ENCODE peak calls at places on chromosomes 2 and 18, in seven cellular contexts. B, V, E, H, D, C and I are unnamed samples.

GRCh38 chr18:63447066-63447465 is 24.8 kb upstream of the VPS4B start:
- DNase-seq in B (no peak), V (no peak), E (no peak), H (no peak), D (no peak), C (no peak), I (no peak)

GRCh38 chr2:41647468-41648042 is 400.3 kb upstream of the PKDCC start:
- DNase-seq in B (no peak), V (no peak), E (no peak), H (no peak), D (peak; percentile 1), C (no peak), I (no peak)

GRCh38 chr2:58739033-58739432 is 497.9 kb upstream of the FANCL start:
- DNase-seq in B (no peak), V (no peak), E (no peak), H (no peak), D (no peak), C (no peak), I (no peak)

GRCh38 chr2:117411983-117412382 is 402.5 kb upstream of the DDX18 start:
- DNase-seq in B (no peak), V (no peak), E (no peak), H (no peak), D (no peak), C (no peak), I (no peak)

GRCh38 chr2:235573331-235574221 is 79.7 kb downstream of the AGAP1 start:
- DNase-seq in B (no peak), V (no peak), E (no peak), H (no peak), D (no peak), C (no peak), I (no peak)

GRCh38 chr2:62140785-62141740 is 54.9 kb upstream of the B3GNT2 start:
- DNase-seq in B (peak; percentile 6), V (no peak), E (no peak), H (no peak), D (no peak), C (no peak), I (peak; percentile 4)

GRCh38 chr2:25043241-25043867 is 1.5 kb downstream of the EFR3B start:
- DNase-seq in B (peak; percentile 75), V (no peak), E (peak; percentile 61), H (no peak), D (peak; percentile 64), C (no peak), I (peak; percentile 80)

GRCh38 chr2:190685348-190685747 is 36.5 kb downstream of the NAB1 start:
- DNase-seq in B (no peak), V (no peak), E (no peak), H (no peak), D (no peak), C (no peak), I (no peak)

GRCh38 chr2:208064220-208064951 is 39.1 kb upstream of the PLEKHM3 start:
- DNase-seq in B (no peak), V (no peak), E (no peak), H (no peak), D (peak; percentile 78), C (no peak), I (no peak)

GRCh38 chr2:164737612-164738081 is 104.0 kb downstream of the COBLL1 start:
- DNase-seq in B (peak; percentile 38), V (no peak), E (no peak), H (peak; percentile 10), D (no peak), C (peak; percentile 69), I (peak; percentile 20)

GRCh38 chr18:7329036-7329435 is 98.1 kb downstream of the LRRC30 start:
- DNase-seq in B (no peak), V (no peak), E (no peak), H (no peak), D (no peak), C (no peak), I (no peak)

GRCh38 chr2:173354601-173355131 is at the start of gene CDCA7:
- DNase-seq in B (peak; percentile 77), V (peak; percentile 12), E (peak; percentile 83), H (peak; percentile 9), D (peak; percentile 27), C (peak; percentile 51), I (peak; percentile 77)

GRCh38 chr2:112692914-112693313 is 27.9 kb upstream of the NT5DC4 start:
- DNase-seq in B (peak; percentile 70), V (peak; percentile 23), E (peak; percentile 49), H (no peak), D (no peak), C (no peak), I (peak; percentile 62)

GRCh38 chr18:59501876-59502221 is 142.8 kb upstream of the LMAN1 start:
- DNase-seq in B (no peak), V (no peak), E (no peak), H (no peak), D (no peak), C (no peak), I (no peak)

GRCh38 chr2:173286153-173286809 is 68.4 kb upstream of the CDCA7 start:
- DNase-seq in B (peak; percentile 12), V (no peak), E (no peak), H (no peak), D (no peak), C (no peak), I (no peak)

GRCh38 chr2:54665436-54665856 is 58.0 kb upstream of the EML6 start:
- DNase-seq in B (peak; percentile 73), V (no peak), E (peak; percentile 46), H (no peak), D (no peak), C (peak; percentile 48), I (peak; percentile 75)

GRCh38 chr18:66328280-66328947 is 275.5 kb downstream of the CDH19 start:
- DNase-seq in B (no peak), V (no peak), E (no peak), H (no peak), D (no peak), C (no peak), I (no peak)

GRCh38 chr2:109481196-109481555 is 132.6 kb downstream of the SEPTIN10 start:
- DNase-seq in B (no peak), V (no peak), E (no peak), H (no peak), D (peak; percentile 56), C (no peak), I (no peak)

GRCh38 chr2:122070241-122070731 is 314.8 kb downstream of the TSN start:
- DNase-seq in B (no peak), V (no peak), E (no peak), H (no peak), D (no peak), C (no peak), I (no peak)